ENCODE peak calls at places on chromosome 6, in five cellular contexts. J is mesenchymal stem cell, A is IMR-90, O is heart right ventricle, L is tibial nerve. B is an unnamed sample.

GRCh38 chr6:41789390-41789724 is 1.9 kb downstream of the TOMM6 start:
- DNase-seq in L (no peak), A (no peak), J (no peak), O (no peak), B (no peak)

GRCh38 chr6:43014434-43014909 is 423 bp downstream of the KLHDC3 start:
- DNase-seq in L (no peak), J (peak; percentile 63), A (peak; percentile 45), O (no peak), B (no peak)

GRCh38 chr6:40719671-40720374 is 132.7 kb upstream of the LRFN2 start:
- DNase-seq in A (peak; percentile 50), O (no peak), J (peak; percentile 82), L (peak; percentile 13), B (no peak)

GRCh38 chr6:70221025-70221714 is 81.7 kb downstream of the COL9A1 start:
- DNase-seq in J (peak; percentile 46), A (peak; percentile 20), O (no peak), L (no peak), B (no peak)

GRCh38 chr6:36946526-36946925 is 8.0 kb upstream of the PI16 start:
- DNase-seq in L (no peak), O (no peak), J (no peak), A (no peak), B (no peak)

GRCh38 chr6:37698264-37699137 is 818 bp upstream of the MDGA1 start:
- DNase-seq in O (peak; percentile 24), A (peak; percentile 31), L (peak; percentile 18), J (peak; percentile 80), B (peak; percentile 22)

GRCh38 chr6:37485259-37485658 is 14.4 kb downstream of the CCDC167 start:
- DNase-seq in O (no peak), L (no peak), J (no peak), A (no peak), B (no peak)

GRCh38 chr6:105401247-105402089 is 1.4 kb downstream of the PREP start:
- DNase-seq in O (no peak), A (peak; percentile 41), J (no peak), L (no peak), B (no peak)

GRCh38 chr6:161439093-161439492 is 165.2 kb upstream of the AGPAT4 start:
- DNase-seq in J (peak; percentile 71), O (peak; percentile 88), A (peak; percentile 90), L (peak; percentile 55), B (no peak)

GRCh38 chr6:150628908-150629307 is 29.2 kb downstream of the PLEKHG1 start:
- DNase-seq in J (no peak), A (no peak), L (no peak), O (no peak), B (no peak)
- H3K9me3 ChIP-seq in J (no peaks in the 10 kb centered on the region), A (no peaks in the 10 kb centered on the region), L (no peaks in the 10 kb centered on the region), O (no peaks in the 10 kb centered on the region), B (no peaks in the 10 kb centered on the region)

GRCh38 chr6:168528457-168529095 is 87.6 kb downstream of the SMOC2 start:
- DNase-seq in O (no peak), L (no peak), A (no peak), J (no peak), B (no peak)
- H3K9me3 ChIP-seq in O (no peaks in the 10 kb centered on the region), L (no peaks in the 10 kb centered on the region), A (peaks cover 40% of the 10 kb centered on the region), J (no peaks in the 10 kb centered on the region), B (no peaks in the 10 kb centered on the region)

DNA sequence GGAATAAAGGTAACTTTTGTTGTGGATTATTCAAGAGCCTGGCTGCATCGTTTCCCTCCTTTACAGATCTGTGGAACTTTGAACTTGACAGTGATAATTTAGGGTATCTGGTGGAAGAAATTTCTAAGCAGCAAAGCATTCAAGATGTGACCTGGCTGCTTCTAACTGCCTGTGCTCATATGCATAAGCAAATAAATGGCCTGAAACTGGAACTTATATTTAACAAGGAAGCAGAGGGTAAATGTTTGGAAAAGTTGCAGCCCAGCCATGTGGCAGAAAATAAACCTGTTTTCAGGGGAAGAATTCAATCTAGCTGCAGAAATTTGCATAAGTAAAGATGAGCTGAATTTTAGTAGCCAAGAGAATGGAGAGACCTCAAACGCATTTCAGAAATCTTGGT is 173.5 kb downstream of the C6orf118 start:
- DNase-seq in J (no peak), O (no peak), A (no peak), L (no peak), B (no peak)
- H3K9me3 ChIP-seq in J (peaks cover 28% of the 10 kb centered on the region), O (peaks cover 30% of the 10 kb centered on the region), A (peaks cover 11% of the 10 kb centered on the region), L (peaks cover 2% of the 10 kb centered on the region), B (no peaks in the 10 kb centered on the region)

DNA sequence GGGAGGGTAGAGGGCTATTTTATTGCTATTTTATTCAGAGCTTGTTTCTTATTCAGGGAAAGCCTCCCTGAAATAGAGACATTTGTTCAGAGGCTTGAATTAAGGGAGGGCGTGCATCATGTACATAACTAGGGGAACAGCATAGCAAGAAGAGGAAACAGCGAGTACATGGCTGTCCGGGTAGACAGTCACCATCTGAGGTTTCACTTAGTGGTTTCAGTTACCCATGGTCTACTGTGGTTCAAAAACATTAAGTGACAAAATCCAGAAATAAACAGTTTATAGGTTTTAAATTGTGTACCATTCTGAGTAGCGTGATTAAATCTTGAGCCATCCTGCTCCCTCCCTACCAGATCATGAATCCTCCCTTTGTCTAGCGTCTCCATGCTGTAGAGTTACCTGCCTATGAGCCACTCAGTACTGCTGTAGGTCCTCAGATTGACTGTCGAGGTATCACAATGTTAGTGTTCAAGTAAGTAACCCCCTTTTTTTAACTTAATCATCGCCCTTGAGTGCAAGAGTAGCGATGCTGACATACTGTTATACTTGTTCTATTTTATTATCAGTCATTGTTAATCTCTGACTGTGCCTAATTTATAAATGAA is 791.5 kb downstream of the TFAP2A start:
- DNase-seq in A (no peak), O (no peak), L (no peak), J (no peak), B (no peak)
- H3K9me3 ChIP-seq in A (no peaks in the 10 kb centered on the region), O (peaks cover 38% of the 10 kb centered on the region), L (no peaks in the 10 kb centered on the region), J (peaks cover 25% of the 10 kb centered on the region), B (no peaks in the 10 kb centered on the region)

B was measured in T-helper 17 cell.